ENCODE peak calls at places on chromosomes 4 and X, in four cellular contexts. L is omental fat pad, N is testis, K is heart right ventricle. D is an unnamed sample.

GRCh38 chr4:71266090-71266794 is 72.6 kb upstream of the SLC4A4 start:
- DNase-seq in N (no peak), K (no peak), L (no peak), D (no peak)

GRCh38 chrX:53605004-53605403 is 81.5 kb downstream of the HUWE1 start:
- DNase-seq in K (no peak), N (no peak), L (no peak), D (no peak)

GRCh38 chr4:122621010-122621616 is at the start of gene IL21:
- DNase-seq in K (no peak), N (no peak), L (no peak), D (no peak)

GRCh38 chrX:41482153-41482850 is 35.2 kb downstream of the NYX start:
- DNase-seq in K (no peak), L (no peak), N (no peak), D (no peak)

GRCh38 chr4:187387709-187388108 is 607.9 kb upstream of the ZFP42 start:
- DNase-seq in K (no peak), N (no peak), L (no peak), D (no peak)

GRCh38 chr4:76219299-76220055 is 5.9 kb upstream of the SCARB2 start:
- DNase-seq in K (no peak), N (no peak), L (no peak), D (no peak)

GRCh38 chr4:7398104-7398423 is 36.7 kb downstream of the PSAPL1 start:
- DNase-seq in L (no peak), K (peak; percentile 59), N (no peak), D (peak; percentile 100)

GRCh38 chr4:13261486-13262257 is 222.5 kb downstream of the RAB28 start:
- DNase-seq in N (no peak), L (no peak), K (no peak), D (no peak)

GRCh38 chr4:14178421-14178820 is 550.9 kb upstream of the BOD1L1 start:
- DNase-seq in N (no peak), K (no peak), L (no peak), D (no peak)

GRCh38 chr4:184400375-184400870 is 73.9 kb downstream of the IRF2 start:
- DNase-seq in K (no peak), N (no peak), L (no peak), D (no peak)

GRCh38 chrX:68842781-68843581 is 14.2 kb downstream of the EFNB1 start:
- DNase-seq in L (no peak), K (no peak), N (no peak), D (peak; percentile 61)

D was measured in thyroid gland.